ENCODE peak calls at places on chromosomes 6 and 20, in seven cellular contexts. S, I, T, E, D, A and G are unnamed samples.

GRCh38 chr20:20215976-20216727 is 151.8 kb upstream of the INSM1 start:
- DNase-seq in S (no peak), I (no peak), T (no peak), E (no peak), D (peak; percentile 66), A (no peak), G (no peak)

GRCh38 chr20:49447946-49448809 is 34.3 kb downstream of the KCNB1 start:
- DNase-seq in S (no peak), I (no peak), T (no peak), E (no peak), D (no peak), A (no peak), G (no peak)

GRCh38 chr6:26043389-26044139 is 43.7 kb upstream of the HFE start:
- DNase-seq in S (peak; percentile 89), I (peak; percentile 57), T (peak; percentile 76), E (no peak), D (peak; percentile 89), A (peak; percentile 60), G (no peak)

GRCh38 chr6:84227434-84228197 is at the start of gene CEP162:
- DNase-seq in S (peak; percentile 98), I (peak; percentile 96), T (peak; percentile 92), E (peak; percentile 90), D (peak; percentile 92), A (peak; percentile 90), G (peak; percentile 82)

GRCh38 chr6:15420959-15421438 is 175.1 kb downstream of the JARID2 start:
- DNase-seq in S (no peak), I (no peak), T (no peak), E (no peak), D (peak; percentile 20), A (no peak), G (no peak)

GRCh38 chr20:56781108-56781739 is 152.1 kb downstream of the TFAP2C start:
- DNase-seq in S (peak; percentile 20), I (no peak), T (no peak), E (no peak), D (no peak), A (no peak), G (no peak)

GRCh38 chr6:7697820-7698623 is 27.9 kb upstream of the BMP6 start:
- DNase-seq in S (no peak), I (peak; percentile 29), T (peak; percentile 32), E (no peak), D (peak; percentile 18), A (no peak), G (no peak)

GRCh38 chr6:23349521-23350147 is 776.4 kb upstream of the NRSN1 start:
- DNase-seq in S (no peak), I (no peak), T (no peak), E (no peak), D (no peak), A (no peak), G (no peak)

GRCh38 chr6:117506180-117506835 is 23.8 kb downstream of the DCBLD1 start:
- DNase-seq in S (no peak), I (peak; percentile 28), T (no peak), E (no peak), D (no peak), A (no peak), G (no peak)

GRCh38 chr6:11172501-11173337 is 59.7 kb downstream of the NEDD9 start:
- DNase-seq in S (peak; percentile 91), I (peak; percentile 88), T (peak; percentile 74), E (peak; percentile 70), D (peak; percentile 73), A (peak; percentile 66), G (no peak)

GRCh38 chr6:150297327-150298028 is 71.3 kb upstream of the IYD start:
- DNase-seq in S (no peak), I (no peak), T (no peak), E (no peak), D (no peak), A (no peak), G (no peak)

GRCh38 chr20:36493801-36494114 is 47.6 kb upstream of the MYL9 start:
- DNase-seq in S (no peak), I (no peak), T (peak; percentile 41), E (no peak), D (peak; percentile 66), A (peak; percentile 73), G (no peak)

GRCh38 chr20:17473662-17474061 is 57.5 kb downstream of the BFSP1 start:
- DNase-seq in S (no peak), I (no peak), T (no peak), E (no peak), D (no peak), A (no peak), G (no peak)

GRCh38 chr6:7301702-7302101 is 11.3 kb downstream of the SSR1 start:
- DNase-seq in S (no peak), I (no peak), T (no peak), E (no peak), D (no peak), A (no peak), G (no peak)

GRCh38 chr20:23228912-23229311 is 121.7 kb upstream of the NXT1 start:
- DNase-seq in S (no peak), I (no peak), T (no peak), E (no peak), D (no peak), A (no peak), G (no peak)

GRCh38 chr6:1297746-1298145 is 14.2 kb upstream of the FOXQ1 start:
- DNase-seq in S (no peak), I (no peak), T (no peak), E (peak; percentile 29), D (no peak), A (no peak), G (no peak)

GRCh38 chr6:4350571-4351505 is 215.5 kb upstream of the ECI2 start:
- DNase-seq in S (no peak), I (no peak), T (no peak), E (no peak), D (peak; percentile 81), A (no peak), G (no peak)

GRCh38 chr6:169454204-169454871 is 200.7 kb upstream of the THBS2 start:
- DNase-seq in S (no peak), I (no peak), T (no peak), E (no peak), D (no peak), A (no peak), G (no peak)

GRCh38 chr6:11270030-11271027 is 37.9 kb upstream of the NEDD9 start:
- DNase-seq in S (no peak), I (no peak), T (no peak), E (peak; percentile 80), D (no peak), A (no peak), G (no peak)

GRCh38 chr6:71523548-71523947 is 234.9 kb downstream of the OGFRL1 start:
- DNase-seq in S (no peak), I (no peak), T (no peak), E (no peak), D (no peak), A (no peak), G (no peak)

GRCh38 chr6:1043458-1043836 is 268.5 kb upstream of the FOXQ1 start:
- DNase-seq in S (no peak), I (no peak), T (no peak), E (no peak), D (no peak), A (no peak), G (no peak)

GRCh38 chr6:28988536-28989415 is 16.3 kb downstream of the ZNF311 start:
- DNase-seq in S (peak; percentile 87), I (peak; percentile 97), T (peak; percentile 39), E (peak; percentile 74), D (peak; percentile 38), A (no peak), G (no peak)
- TF ChIP-seq CTCF in S (peak; percentile 55), I (peak; percentile 78), T (no peak), E (peak; percentile 64), D (peak; percentile 43), A (no peak), G (peak; percentile 24)

GRCh38 chr6:85404497-85405174 is 45.2 kb upstream of the NT5E start:
- DNase-seq in S (no peak), I (no peak), T (peak; percentile 54), E (no peak), D (no peak), A (peak; percentile 29), G (peak; percentile 86)

GRCh38 chr6:85406641-85407075 is 43.2 kb upstream of the NT5E start:
- DNase-seq in S (no peak), I (no peak), T (no peak), E (no peak), D (no peak), A (no peak), G (peak; percentile 72)

GRCh38 chr6:85405853-85406198 is 44.1 kb upstream of the NT5E start:
- DNase-seq in S (no peak), I (no peak), T (no peak), E (no peak), D (no peak), A (no peak), G (no peak)

GRCh38 chr6:85403331-85404015 is 46.4 kb upstream of the NT5E start:
- DNase-seq in S (no peak), I (peak; percentile 61), T (no peak), E (no peak), D (no peak), A (no peak), G (no peak)

GRCh38 chr6:85405175-85405852 is 44.6 kb upstream of the NT5E start:
- DNase-seq in S (no peak), I (no peak), T (peak; percentile 37), E (no peak), D (no peak), A (no peak), G (no peak)
- H3K4me3 ChIP-seq in S (no peak overlapping the region), I (no peak overlapping the region), T (no peak overlapping the region), E (no peak overlapping the region), D (no peak overlapping the region), A (no peak overlapping the region), G (no peak overlapping the region)

DNA sequence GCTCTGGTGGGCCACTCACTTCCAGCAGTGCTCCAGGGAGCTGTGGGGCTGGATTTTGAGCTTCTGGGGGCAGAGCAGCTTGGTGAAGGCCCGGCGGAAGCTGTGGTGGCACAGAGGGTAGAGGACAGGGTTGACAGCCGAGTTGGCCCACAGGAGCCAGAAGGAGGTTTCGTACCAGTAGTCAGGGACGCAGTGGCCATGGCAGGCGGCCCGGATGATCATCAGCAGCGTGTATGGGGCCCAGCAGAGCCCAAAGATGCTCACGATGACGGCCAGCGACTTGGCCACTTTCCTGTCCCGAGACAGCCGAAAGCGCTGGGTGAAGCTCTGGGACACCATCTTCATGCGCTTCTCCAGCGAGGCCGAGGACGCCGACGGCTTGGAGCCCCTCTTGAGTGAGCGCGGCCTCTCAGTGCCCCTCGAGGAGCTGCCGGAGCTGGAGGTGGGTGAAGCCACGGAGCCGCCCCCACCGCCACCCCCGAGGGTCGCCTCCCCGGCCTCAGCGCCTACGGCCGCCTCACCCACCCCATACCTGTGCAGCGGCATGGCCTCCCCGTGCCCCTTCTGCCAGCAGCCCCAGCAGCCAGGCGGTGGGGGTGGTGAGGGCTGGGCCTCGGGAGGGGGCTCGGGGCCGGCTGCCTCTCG is 4.0 kb downstream of the HRH3 start:
- DNase-seq in S (no peak), I (no peak), T (no peak), E (no peak), D (no peak), A (no peak), G (no peak)
- H3K4me1 ChIP-seq in S (peaks cover 21% of the 10 kb centered on the region), I (peaks cover 7% of the 10 kb centered on the region), T (peaks cover 20% of the 10 kb centered on the region), E (peaks cover 5% of the 10 kb centered on the region), D (peaks cover 16% of the 10 kb centered on the region), A (peaks cover 9% of the 10 kb centered on the region), G (no peaks in the 10 kb centered on the region)

DNA sequence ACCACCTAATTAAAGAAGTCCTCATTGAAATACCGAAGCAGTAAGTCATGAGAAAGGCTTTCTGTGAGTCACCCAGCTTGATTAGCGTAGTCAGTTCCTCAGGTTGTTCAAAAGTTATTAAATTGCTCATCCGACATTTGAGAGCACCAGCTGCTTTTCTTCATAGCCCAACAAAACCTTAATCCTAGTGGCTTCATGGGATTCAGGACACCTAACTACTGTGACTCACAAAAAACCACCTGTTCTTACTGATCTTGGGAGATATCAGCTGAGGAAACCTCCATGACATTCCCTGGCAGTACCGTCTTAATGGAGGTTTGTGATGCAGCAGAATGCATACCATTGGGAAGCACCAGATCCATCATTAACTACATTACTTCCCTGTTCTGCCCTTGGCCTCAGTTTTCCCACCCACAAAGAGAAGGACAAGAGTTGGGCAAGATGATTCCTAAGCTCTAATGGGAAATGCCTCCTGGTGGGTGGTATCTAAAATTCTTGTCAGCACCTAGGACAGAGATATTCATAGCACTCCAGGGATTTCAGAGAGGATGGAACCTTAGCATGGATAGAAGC is 103.8 kb downstream of the KHDC1L start:
- DNase-seq in S (no peak), I (peak; percentile 33), T (no peak), E (no peak), D (no peak), A (no peak), G (no peak)
- TF ChIP-seq CTCF in S (no peak), I (no peak), T (no peak), E (peak; percentile 17), D (no peak), A (no peak), G (no peak)